ENCODE peak calls at places on chromosomes 4 and X, in eight cellular contexts. L is HCT116, V is PC-3, J is hepatocyte, D is neural progenitor cell, U is GM23338, N is MM.1S, Y is SK-N-SH. M is an unnamed sample.
A peak's percentile ranks its signal among the peaks of the same experiment; 100 is the strongest.

GRCh38 chrX:153926863-153927685 is 1.0 kb upstream of the ARHGAP4 start:
- DNase-seq in L (no peak), V (peak; percentile 31), J (peak; percentile 41), D (peak; percentile 31), U (no peak), N (peak; percentile 86), Y (peak; percentile 69), M (peak; percentile 91)

GRCh38 chrX:103666202-103667107 is 20.0 kb downstream of the MORF4L2 start:
- DNase-seq in L (no peak), V (no peak), J (no peak), D (no peak), U (no peak), N (no peak), Y (peak; percentile 16), M (no peak)

GRCh38 chr4:140344111-140344510 is 29.3 kb upstream of the SCOC start:
- DNase-seq in L (no peak), V (no peak), J (no peak), D (no peak), U (no peak), N (no peak), Y (no peak), M (no peak)

GRCh38 chr4:38674206-38675144 is 10.5 kb downstream of the KLF3 start:
- DNase-seq in L (no peak), V (peak; percentile 45), J (peak; percentile 48), D (peak; percentile 15), U (no peak), N (no peak), Y (peak; percentile 26), M (no peak)

GRCh38 chrX:136146614-136147319 is 566 bp upstream of the FHL1 start:
- DNase-seq in L (no peak), V (peak; percentile 7), J (peak; percentile 19), D (peak; percentile 49), U (peak; percentile 33), N (peak; percentile 47), Y (no peak), M (no peak)

GRCh38 chr4:85867281-85867680 is 392.3 kb downstream of the ARHGAP24 start:
- DNase-seq in L (no peak), V (no peak), J (no peak), D (no peak), U (no peak), N (no peak), Y (no peak), M (no peak)

GRCh38 chr4:168848977-168849687 is 160.9 kb downstream of the CBR4 start:
- DNase-seq in L (no peak), V (no peak), J (no peak), D (peak; percentile 74), U (peak; percentile 40), N (no peak), Y (peak; percentile 20), M (no peak)

GRCh38 chrX:103688949-103689348 is 2.5 kb upstream of the MORF4L2 start:
- DNase-seq in L (no peak), V (peak; percentile 60), J (peak; percentile 78), D (peak; percentile 61), U (peak; percentile 23), N (peak; percentile 41), Y (peak; percentile 27), M (peak; percentile 59)

GRCh38 chr4:1318488-1319213 is 28.4 kb upstream of the UVSSA start:
- DNase-seq in L (peak; percentile 3), V (no peak), J (no peak), D (peak; percentile 28), U (peak; percentile 74), N (no peak), Y (no peak), M (no peak)

GRCh38 chr4:110361921-110362320 is 114.0 kb upstream of the ENPEP start:
- DNase-seq in L (no peak), V (peak; percentile 85), J (no peak), D (no peak), U (no peak), N (no peak), Y (no peak), M (no peak)

GRCh38 chrX:37542791-37543190 is 28.7 kb upstream of the LANCL3 start:
- DNase-seq in L (no peak), V (no peak), J (no peak), D (no peak), U (no peak), N (no peak), Y (no peak), M (no peak)
- TF ChIP-seq EZH2phosphoT487 in L (no peak), V (no peak), J (no peak), D (no peak), U (no peak), N (no peak), Y (no peak), M (no peak)

GRCh38 chr4:66693694-66694093 is 851.6 kb downstream of the CENPC start:
- DNase-seq in L (no peak), V (no peak), J (no peak), D (peak; percentile 6), U (peak; percentile 4), N (no peak), Y (no peak), M (no peak)

GRCh38 chr4:66687393-66687971 is 857.8 kb downstream of the CENPC start:
- DNase-seq in L (no peak), V (no peak), J (no peak), D (no peak), U (no peak), N (no peak), Y (no peak), M (no peak)

GRCh38 chr4:66691101-66691500 is 854.2 kb downstream of the CENPC start:
- DNase-seq in L (no peak), V (peak; percentile 31), J (no peak), D (peak; percentile 12), U (peak; percentile 47), N (no peak), Y (no peak), M (no peak)

GRCh38 chr4:66688674-66689073 is 856.6 kb downstream of the CENPC start:
- DNase-seq in L (no peak), V (peak; percentile 67), J (peak; percentile 27), D (no peak), U (peak; percentile 6), N (peak; percentile 27), Y (peak; percentile 2), M (peak; percentile 30)
- TF ChIP-seq CTCF in L (no peak), V (peak; percentile 77), J (peak; percentile 63), D (peak; percentile 41), U (peak; percentile 39), N (peak; percentile 43), Y (peak; percentile 58), M (peak; percentile 70)

GRCh38 chr4:161359491-161359890 is 804.3 kb downstream of the FSTL5 start:
- DNase-seq in L (no peak), V (no peak), J (peak; percentile 9), D (no peak), U (no peak), N (no peak), Y (no peak), M (no peak)
- TF ChIP-seq EZH2phosphoT487 in L (no peak), V (no peak), J (no peak), D (no peak), U (no peak), N (no peak), Y (no peak), M (no peak)

GRCh38 chr4:100175853-100176252 is 14.4 kb downstream of the DDIT4L start:
- DNase-seq in L (no peak), V (no peak), J (no peak), D (no peak), U (no peak), N (no peak), Y (no peak), M (no peak)
- TF ChIP-seq CTCF in L (no peak), V (no peak), J (no peak), D (no peak), U (no peak), N (no peak), Y (no peak), M (no peak)

M was measured in OCI-LY7.